ENCODE peak calls at places on chromosomes 11 and 22, in seven cellular contexts. A is MM.1S, X is mesenchymal stem cell, N is lower leg skin, C is cardiac fibroblast, R is upper lobe of right lung, K is NB4. G is an unnamed sample.

GRCh38 chr11:70928854-70929598 is 323.4 kb downstream of the SHANK2 start:
- DNase-seq in A (no peak), X (no peak), N (no peak), C (no peak), R (no peak), K (no peak), G (peak)

GRCh38 chr11:83611616-83612015 is 325.4 kb upstream of the CCDC90B start:
- DNase-seq in A (no peak), X (no peak), N (no peak), C (no peak), R (no peak), K (no peak), G (no peak)

GRCh38 chr11:12410006-12410728 is 32.8 kb downstream of the PARVA start:
- DNase-seq in A (no peak), X (peak), N (peak), C (peak), R (no peak), K (peak), G (no peak)

GRCh38 chr22:33666661-33667619 is 253.3 kb downstream of the LARGE1 start:
- DNase-seq in A (no peak), X (no peak), N (no peak), C (no peak), R (no peak), K (peak), G (no peak)

GRCh38 chr11:34757026-34757451 is 136.1 kb downstream of the EHF start:
- DNase-seq in A (no peak), X (no peak), N (no peak), C (peak), R (no peak), K (no peak), G (no peak)

GRCh38 chr11:109527496-109527895 is 105.5 kb downstream of the C11orf87 start:
- DNase-seq in A (peak), X (peak), N (no peak), C (no peak), R (no peak), K (no peak), G (no peak)

GRCh38 chr11:63560506-63561179 is 2.5 kb downstream of the PLAAT2 start:
- DNase-seq in A (no peak), X (no peak), N (peak), C (peak), R (peak), K (no peak), G (peak)

GRCh38 chr11:7490054-7490453 is 4.7 kb downstream of the OLFML1 start:
- DNase-seq in A (no peak), X (peak), N (no peak), C (peak), R (no peak), K (no peak), G (no peak)

GRCh38 chr11:126146454-126147192 is 64.8 kb downstream of the RPUSD4 start:
- DNase-seq in A (no peak), X (no peak), N (no peak), C (no peak), R (no peak), K (no peak), G (no peak)

GRCh38 chr11:66050581-66051231 is 1.5 kb upstream of the SF3B2 start:
- DNase-seq in A (no peak), X (no peak), N (no peak), C (no peak), R (no peak), K (no peak), G (no peak)

GRCh38 chr11:124892750-124893454 is 4.8 kb downstream of the ROBO4 start:
- DNase-seq in A (no peak), X (no peak), N (peak), C (peak), R (no peak), K (no peak), G (no peak)

GRCh38 chr11:33697997-33698396 is 2.6 kb downstream of the C11orf91 start:
- DNase-seq in A (no peak), X (no peak), N (no peak), C (no peak), R (no peak), K (peak), G (no peak)

GRCh38 chr22:26552466-26552865 is 37.5 kb downstream of the TPST2 start:
- DNase-seq in A (no peak), X (peak), N (no peak), C (no peak), R (no peak), K (peak), G (no peak)

GRCh38 chr11:133479209-133479608 is 53.1 kb downstream of the OPCML start:
- DNase-seq in A (no peak), X (no peak), N (no peak), C (no peak), R (no peak), K (no peak), G (no peak)

GRCh38 chr11:130209944-130210854 is 50.6 kb downstream of the ST14 start:
- DNase-seq in A (no peak), X (no peak), N (peak), C (no peak), R (peak), K (no peak), G (no peak)

GRCh38 chr11:36240746-36241295 is 48.4 kb downstream of the COMMD9 start:
- DNase-seq in A (no peak), X (no peak), N (no peak), C (no peak), R (no peak), K (no peak), G (no peak)

GRCh38 chr22:36486619-36487384 is 5.4 kb upstream of the TXN2 start:
- DNase-seq in A (peak), X (peak), N (no peak), C (peak), R (no peak), K (peak), G (peak)

GRCh38 chr11:94958118-94958517 is 15.2 kb downstream of the CWC15 start:
- DNase-seq in A (no peak), X (peak), N (no peak), C (peak), R (no peak), K (no peak), G (no peak)

GRCh38 chr22:49021097-49021925 is 806.4 kb downstream of the BRD1 start:
- DNase-seq in A (no peak), X (no peak), N (peak), C (no peak), R (peak), K (no peak), G (no peak)

GRCh38 chr11:7512525-7513209 is 1.1 kb upstream of the PPFIBP2 start:
- DNase-seq in A (peak), X (peak), N (peak), C (peak), R (peak), K (peak), G (no peak)

GRCh38 chr22:49447837-49448236 is 379.8 kb downstream of the BRD1 start:
- DNase-seq in A (no peak), X (no peak), N (no peak), C (no peak), R (no peak), K (no peak), G (no peak)

GRCh38 chr11:69640260-69640994 is 529 bp upstream of the CCND1 start:
- DNase-seq in A (peak), X (peak), N (no peak), C (no peak), R (peak), K (peak), G (no peak)

GRCh38 chr11:72470386-72470785 is 36.1 kb upstream of the CLPB start:
- DNase-seq in A (no peak), X (no peak), N (no peak), C (no peak), R (no peak), K (no peak), G (no peak)

GRCh38 chr11:61126266-61126665 is 24.0 kb downstream of the CD5 start:
- DNase-seq in A (no peak), X (no peak), N (no peak), C (peak), R (no peak), K (no peak), G (no peak)

GRCh38 chr11:1748467-1749019 is 1.9 kb downstream of the IFITM10 start:
- DNase-seq in A (no peak), X (no peak), N (no peak), C (no peak), R (peak), K (no peak), G (no peak)

GRCh38 chr11:1749020-1749758 is 1.2 kb downstream of the IFITM10 start:
- DNase-seq in A (no peak), X (peak), N (peak), C (peak), R (peak), K (no peak), G (no peak)

GRCh38 chr11:1746516-1746931 is 3.9 kb downstream of the IFITM10 start:
- DNase-seq in A (no peak), X (no peak), N (peak), C (no peak), R (peak), K (no peak), G (no peak)

GRCh38 chr11:1746956-1747752 is 3.2 kb downstream of the IFITM10 start:
- DNase-seq in A (no peak), X (no peak), N (peak), C (no peak), R (peak), K (no peak), G (no peak)

GRCh38 chr11:1747753-1748466 is 2.5 kb downstream of the IFITM10 start:
- DNase-seq in A (no peak), X (no peak), N (peak), C (no peak), R (peak), K (no peak), G (no peak)
- H3K4me3 ChIP-seq in A (no peak), X (no peak), N (no peak), C (peak), R (peak), K (no peak), G (no peak)

GRCh38 chr11:76455331-76455730 is 10.5 kb downstream of the EMSY start:
- DNase-seq in A (no peak), X (no peak), N (no peak), C (peak), R (no peak), K (no peak), G (no peak)

GRCh38 chr11:76459299-76459698 is 14.5 kb downstream of the EMSY start:
- DNase-seq in A (no peak), X (peak), N (no peak), C (peak), R (no peak), K (peak), G (no peak)

GRCh38 chr11:76456571-76456970 is 11.8 kb downstream of the EMSY start:
- DNase-seq in A (no peak), X (no peak), N (no peak), C (no peak), R (no peak), K (no peak), G (no peak)

GRCh38 chr11:76453248-76453647 is 8.4 kb downstream of the EMSY start:
- DNase-seq in A (no peak), X (no peak), N (no peak), C (no peak), R (no peak), K (no peak), G (no peak)

DNA sequence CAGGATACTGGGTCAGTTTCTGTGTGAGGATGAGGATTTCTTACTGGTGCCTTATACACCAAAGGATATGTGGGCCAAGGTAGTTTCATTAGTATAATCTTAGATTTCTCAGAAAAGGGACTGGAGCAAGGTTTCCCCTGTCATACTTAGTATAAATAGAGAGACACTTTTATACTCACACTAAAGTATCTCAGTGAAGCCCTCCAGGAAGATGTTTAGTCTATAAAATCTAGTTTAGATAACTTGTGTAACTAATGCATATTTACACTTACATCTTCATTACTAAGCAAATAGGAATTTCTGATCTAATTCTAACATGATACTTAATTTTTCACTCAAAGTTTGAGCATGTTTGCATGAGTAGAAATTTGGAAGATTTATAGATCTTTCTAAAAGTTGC is 11.1 kb downstream of the EMSY start:
- DNase-seq in A (no peak), X (peak), N (no peak), C (no peak), R (no peak), K (no peak), G (no peak)
- H3K4me3 ChIP-seq in A (no peak), X (no peak), N (no peak), C (no peak), R (no peak), K (no peak), G (no peak)

DNA sequence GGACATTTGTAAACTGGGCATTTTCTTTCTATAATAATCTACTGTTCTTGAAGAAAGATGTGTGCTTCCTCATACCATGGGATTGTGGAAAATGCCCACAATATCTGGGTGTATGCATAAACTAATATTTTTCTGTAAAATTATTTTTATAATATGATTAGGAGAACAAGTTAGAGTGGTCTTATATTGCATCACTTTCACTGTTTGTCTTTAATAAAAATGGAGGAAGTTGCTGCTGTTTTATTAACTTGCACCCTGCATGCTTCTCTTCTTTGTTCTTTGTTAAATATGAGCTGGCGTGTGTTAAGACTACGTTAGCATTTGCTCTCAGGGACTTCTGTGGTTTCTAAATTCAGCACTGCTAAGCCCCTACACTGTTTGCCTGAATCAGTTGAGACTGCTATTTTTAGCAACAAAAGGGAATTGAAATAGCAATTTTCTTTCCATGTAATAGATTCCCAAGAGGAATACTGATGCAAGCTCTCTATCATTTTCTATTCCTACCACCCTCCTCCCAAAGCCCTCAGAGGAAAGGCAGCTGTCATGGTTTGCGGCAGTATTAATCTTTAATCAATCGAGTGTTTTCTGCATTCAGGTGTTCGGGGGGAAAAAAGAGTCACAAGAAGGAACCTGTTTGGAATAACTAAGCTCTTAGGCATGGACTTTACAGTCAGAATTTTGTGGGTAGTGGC is 56.1 kb downstream of the HSD17B12 start:
- DNase-seq in A (no peak), X (peak), N (no peak), C (peak), R (no peak), K (peak), G (peak)
- H3K4me3 ChIP-seq in A (no peak), X (no peak), N (no peak), C (no peak), R (no peak), K (no peak), G (no peak)

GRCh38 chr22:45280995-45281394 is 3.8 kb upstream of the UPK3A start:
- DNase-seq in A (no peak), X (no peak), N (no peak), C (no peak), R (no peak), K (no peak), G (no peak)
- H3K4me3 ChIP-seq in A (no peak), X (no peak), N (no peak), C (no peak), R (no peak), K (no peak), G (no peak)

GRCh38 chr11:119093666-119093950 is 8.0 kb downstream of the DPAGT1 start:
- DNase-seq in A (no peak), X (no peak), N (no peak), C (no peak), R (no peak), K (no peak), G (no peak)

GRCh38 chr11:119089319-119089718 is 4.6 kb downstream of the HMBS start:
- DNase-seq in A (no peak), X (no peak), N (no peak), C (no peak), R (no peak), K (no peak), G (no peak)

GRCh38 chr11:119091966-119092879 is 7.5 kb downstream of the HMBS start:
- DNase-seq in A (no peak), X (no peak), N (no peak), C (no peak), R (no peak), K (peak), G (no peak)

GRCh38 chr11:119092880-119093665 is 8.4 kb downstream of the HMBS start:
- DNase-seq in A (no peak), X (peak), N (no peak), C (peak), R (no peak), K (peak), G (no peak)

GRCh38 chr11:119091083-119091650 is 6.5 kb downstream of the HMBS start:
- DNase-seq in A (no peak), X (peak), N (no peak), C (peak), R (no peak), K (peak), G (no peak)
- H3K4me3 ChIP-seq in A (no peak), X (no peak), N (no peak), C (no peak), R (no peak), K (no peak), G (no peak)

G was measured in Jurkat, Clone E6-1.